ENCODE peak calls at places on chromosomes 2 and 18, in seven cellular contexts. K is HCT116, L is hepatocyte, I is BE2C, V is mucosa of descending colon, D is heart left ventricle, Y is thoracic aorta. A is an unnamed sample. For H3K4me1, the result is how much of the 10 kb centered on the place peaks cover.

GRCh38 chr18:80247403-80247916 is at the start of gene PARD6G:
- DNase-seq in K (peak), V (peak), D (peak), Y (peak), L (peak), I (peak), A (peak)

GRCh38 chr2:144524190-144524957 is 4.5 kb upstream of the ZEB2 start:
- DNase-seq in K (no peak), V (peak), D (peak), I (peak), L (peak), Y (no peak), A (no peak)

GRCh38 chr2:236665572-236666118 is 96.0 kb downstream of the ACKR3 start:
- DNase-seq in V (no peak), Y (no peak), I (no peak), D (no peak), L (no peak), K (no peak), A (peak)

GRCh38 chr2:231464576-231465540 is 574 bp upstream of the NCL start:
- DNase-seq in L (peak), K (peak), I (peak), V (peak), Y (peak), D (peak), A (peak)

GRCh38 chr2:47629501-47630460 is 153.2 kb upstream of the MSH6 start:
- DNase-seq in V (no peak), Y (no peak), L (no peak), I (no peak), D (no peak), K (no peak), A (no peak)

GRCh38 chr2:36800381-36800780 is 103.9 kb downstream of the VIT start:
- DNase-seq in I (no peak), L (no peak), K (no peak), Y (no peak), D (no peak), V (no peak), A (no peak)

GRCh38 chr2:144943293-144943941 is 423.5 kb upstream of the ZEB2 start:
- DNase-seq in L (no peak), D (no peak), V (no peak), Y (no peak), I (no peak), K (no peak), A (no peak)

GRCh38 chr2:160062283-160063005 is at the start of gene PLA2R1:
- DNase-seq in Y (no peak), I (no peak), K (no peak), D (peak), V (peak), L (peak), A (peak)

GRCh38 chr2:15159751-15160177 is 401.4 kb downstream of the NBAS start:
- DNase-seq in I (peak), L (peak), K (peak), Y (no peak), D (no peak), V (no peak), A (no peak)

GRCh38 chr2:204108301-204108700 is 171.7 kb downstream of the ICOS start:
- DNase-seq in K (peak), D (no peak), V (no peak), Y (no peak), I (peak), L (peak), A (no peak)

GRCh38 chr18:31244737-31245432 is 73.1 kb upstream of the DSG1 start:
- DNase-seq in K (no peak), I (no peak), Y (no peak), L (no peak), V (no peak), D (no peak), A (no peak)

GRCh38 chr18:78720456-78721250 is 259.0 kb upstream of the SALL3 start:
- DNase-seq in D (no peak), Y (no peak), L (no peak), K (no peak), I (no peak), V (no peak), A (no peak)

DNA sequence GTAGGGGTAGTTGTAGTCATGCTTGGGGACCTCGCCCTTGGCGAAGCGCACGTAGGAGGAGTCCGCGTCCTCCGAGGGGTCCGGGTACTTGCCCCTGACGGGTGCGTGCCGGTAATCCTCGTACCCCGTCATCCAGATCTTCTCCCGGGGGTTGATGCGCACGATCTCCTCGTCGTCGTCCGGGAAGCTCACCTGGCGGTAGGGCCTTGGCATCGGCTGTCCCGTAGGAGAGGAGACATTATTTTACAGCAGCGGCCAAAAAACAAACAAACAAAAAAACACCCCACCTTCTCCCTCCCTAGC is 86.3 kb downstream of the ACTR2 start:
- DNase-seq in I (no peak), V (no peak), L (no peak), D (no peak), K (no peak), Y (no peak), A (no peak)
- H3K4me1 ChIP-seq in I (under half), V (under half), L (under half), D (under half), K (under half), Y (under half), A (under half)

GRCh38 chr18:446941-447560 is 53.5 kb downstream of the COLEC12 start:
- DNase-seq in V (no peak), Y (no peak), K (no peak), D (no peak), L (no peak), I (no peak), A (no peak)

GRCh38 chr18:453399-453798 is 47.1 kb downstream of the COLEC12 start:
- DNase-seq in I (no peak), L (no peak), D (no peak), K (no peak), Y (no peak), V (no peak), A (no peak)

GRCh38 chr18:452801-453200 is 47.7 kb downstream of the COLEC12 start:
- DNase-seq in L (no peak), D (no peak), K (no peak), V (no peak), I (no peak), Y (no peak), A (no peak)

GRCh38 chr18:448116-448515 is 52.4 kb downstream of the COLEC12 start:
- DNase-seq in Y (no peak), V (no peak), L (no peak), I (no peak), K (no peak), D (no peak), A (no peak)

GRCh38 chr18:449374-449773 is 51.1 kb downstream of the COLEC12 start:
- DNase-seq in L (peak), I (no peak), Y (no peak), V (no peak), K (peak), D (peak), A (peak)
- TF ChIP-seq CTCF in L (no peak), I (no peak), Y (no peak), V (no peak), K (no peak), D (no peak), A (no peak)

GRCh38 chr18:63467699-63468098 is 9.1 kb upstream of the SERPINB5 start:
- DNase-seq in D (no peak), L (no peak), V (no peak), K (no peak), I (no peak), Y (no peak), A (no peak)

GRCh38 chr18:63470751-63471150 is 6.0 kb upstream of the SERPINB5 start:
- DNase-seq in L (no peak), K (no peak), I (no peak), D (no peak), Y (no peak), V (no peak), A (no peak)

GRCh38 chr18:63477972-63478371 is 1.2 kb downstream of the SERPINB5 start:
- DNase-seq in L (no peak), D (no peak), Y (no peak), V (no peak), K (no peak), I (no peak), A (no peak)

GRCh38 chr18:63476666-63477065 is at the start of gene SERPINB5:
- DNase-seq in K (peak), V (peak), L (no peak), I (no peak), Y (no peak), D (no peak), A (no peak)

GRCh38 chr18:63472380-63472779 is 4.4 kb upstream of the SERPINB5 start:
- DNase-seq in V (no peak), Y (no peak), L (peak), D (no peak), K (peak), I (no peak), A (no peak)
- H3K4me3 ChIP-seq in V (no peak), Y (no peak), L (no peak), D (no peak), K (no peak), I (no peak), A (no peak)

GRCh38 chr2:181786371-181787228 is 104.9 kb upstream of the ITPRID2 start:
- DNase-seq in L (no peak), K (no peak), V (no peak), Y (no peak), I (no peak), D (no peak), A (no peak)
- H3K4me1 ChIP-seq in L (under half), K (half or more), V (under half), Y (under half), I (under half), D (under half), A (under half)

DNA sequence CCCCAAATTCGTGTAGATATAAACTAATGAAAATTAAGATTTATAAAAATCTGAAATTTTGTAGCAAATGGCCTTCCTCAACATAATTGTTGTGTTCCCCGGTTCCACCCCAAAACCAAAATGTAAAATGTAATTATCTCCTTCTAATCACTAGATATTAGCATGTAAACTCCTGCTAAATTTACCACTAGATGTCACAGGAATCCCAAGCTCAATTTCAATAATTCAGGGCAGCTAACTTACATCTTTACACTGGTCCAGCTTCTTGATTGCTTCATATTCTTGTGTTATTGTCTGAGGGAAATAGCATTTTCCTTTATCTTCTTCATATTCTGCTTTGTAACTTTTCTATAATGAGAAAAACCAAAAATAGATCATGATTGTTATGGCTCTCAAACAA is 42.7 kb downstream of the NEB start:
- DNase-seq in Y (no peak), K (no peak), D (no peak), L (no peak), I (no peak), V (no peak), A (no peak)
- TF ChIP-seq CTCF in Y (no peak), K (no peak), D (peak), L (no peak), I (no peak), V (no peak), A (no peak)

GRCh38 chr2:11743846-11744553 is 2.4 kb upstream of the LPIN1 start:
- DNase-seq in K (peak), Y (peak), L (peak), D (peak), V (peak), I (peak), A (peak)
- H3K4me3 ChIP-seq in K (peak), Y (peak), L (no peak), D (peak), V (no peak), I (peak), A (no peak)

GRCh38 chr2:111121028-111121872 is 536 bp downstream of the BCL2L11 start:
- DNase-seq in K (no peak), V (no peak), L (peak), Y (no peak), I (peak), D (peak), A (peak)
- H3K4me1 ChIP-seq in K (under half), V (under half), L (under half), Y (under half), I (under half), D (under half), A (under half)